ENCODE peak calls at places on chromosomes 2 and 18, in seven cellular contexts. D is PC-3, J is stomach, E is AG09309, P is tibial artery, X is heart left ventricle, Z is fibroblast of lung. G is an unnamed sample.

GRCh38 chr2:15158117-15158516 is 403.0 kb downstream of the NBAS start:
- DNase-seq in X (no peak), D (no peak), E (no peak), Z (no peak), P (no peak), J (no peak), G (no peak)

GRCh38 chr18:13374096-13374467 is 155.5 kb downstream of the LDLRAD4 start:
- DNase-seq in P (no peak), X (no peak), D (no peak), Z (no peak), J (no peak), E (no peak), G (no peak)

GRCh38 chr18:49560277-49561126 is 1.4 kb upstream of the LIPG start:
- DNase-seq in D (no peak), P (no peak), J (no peak), X (no peak), E (no peak), Z (no peak), G (no peak)

GRCh38 chr2:25310965-25311865 is 30.5 kb downstream of the DNMT3A start:
- DNase-seq in X (peak), E (no peak), J (peak), D (peak), P (no peak), Z (no peak), G (peak)

GRCh38 chr2:237060518-237061312 is 25.0 kb upstream of the COPS8 start:
- DNase-seq in D (peak), X (peak), P (peak), E (no peak), J (peak), Z (peak), G (peak)

GRCh38 chr2:239369631-239370161 is 31.1 kb downstream of the HDAC4 start:
- DNase-seq in P (no peak), J (no peak), E (no peak), Z (no peak), X (no peak), D (no peak), G (no peak)

GRCh38 chr2:43057026-43057741 is 169.2 kb downstream of the ZFP36L2 start:
- DNase-seq in E (no peak), X (no peak), J (peak), Z (no peak), P (peak), D (peak), G (peak)

GRCh38 chr18:27645929-27646328 is 460.8 kb upstream of the CHST9 start:
- DNase-seq in X (no peak), P (no peak), J (no peak), E (no peak), D (no peak), Z (no peak), G (no peak)

GRCh38 chr2:216688731-216689360 is 6.5 kb downstream of the IGFBP5 start:
- DNase-seq in D (no peak), X (peak), Z (no peak), P (peak), J (peak), E (no peak), G (no peak)

DNA sequence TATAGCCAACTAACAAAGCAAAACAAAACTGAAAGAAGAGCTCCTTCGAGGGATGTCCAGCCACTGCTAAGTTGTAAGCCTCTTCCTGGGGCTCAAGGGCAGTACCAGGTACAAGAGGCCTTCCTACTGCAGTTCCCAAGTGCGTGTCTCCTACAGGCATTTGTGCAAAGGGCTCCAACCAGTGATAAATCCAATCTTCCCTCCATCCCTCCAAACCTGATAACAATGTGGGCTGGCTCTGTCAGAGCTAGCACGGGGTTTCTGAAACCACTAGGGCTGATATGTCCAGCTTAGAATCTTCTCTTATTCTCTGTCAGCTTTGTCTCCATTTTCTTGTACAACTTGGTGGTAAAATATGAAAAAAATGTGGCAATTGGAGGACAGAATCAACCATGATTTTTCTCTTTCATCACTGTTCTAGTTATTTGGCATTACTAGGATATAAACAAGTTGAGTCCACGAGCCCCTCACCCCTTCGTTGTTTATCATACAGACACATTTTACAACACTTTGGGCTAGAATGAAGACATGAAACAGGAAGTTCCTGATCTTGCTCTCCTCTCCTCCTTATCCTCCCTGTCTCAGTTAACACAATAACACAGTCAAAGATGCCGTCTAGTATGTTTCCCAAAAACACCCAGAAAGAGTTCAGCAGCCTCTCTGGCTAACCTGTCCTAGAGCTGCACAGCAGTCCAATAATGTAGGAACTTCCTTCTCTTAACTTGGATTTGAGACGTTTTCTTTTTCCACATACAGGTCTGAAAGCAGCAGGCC is 35.4 kb upstream of the WIPF1 start:
- DNase-seq in X (no peak), D (no peak), E (no peak), Z (no peak), J (no peak), P (no peak), G (no peak)
- H3K4me3 ChIP-seq in X (peak), D (no peak), E (no peak), Z (peak), J (peak), P (no peak), G (no peak)

GRCh38 chr18:37394610-37394965 is 171.0 kb downstream of the CELF4 start:
- DNase-seq in J (no peak), E (no peak), Z (no peak), D (no peak), P (no peak), X (no peak), G (no peak)

GRCh38 chr18:37393221-37393828 is 172.3 kb downstream of the CELF4 start:
- DNase-seq in P (no peak), E (no peak), Z (no peak), X (no peak), D (no peak), J (no peak), G (no peak)

GRCh38 chr18:37393945-37394609 is 171.5 kb downstream of the CELF4 start:
- DNase-seq in E (peak), X (peak), D (no peak), P (peak), Z (peak), J (peak), G (peak)

GRCh38 chr18:37395631-37396030 is 170.0 kb downstream of the CELF4 start:
- DNase-seq in Z (no peak), D (no peak), P (no peak), J (no peak), X (no peak), E (no peak), G (no peak)

GRCh38 chr18:37395138-37395537 is 170.5 kb downstream of the CELF4 start:
- DNase-seq in Z (no peak), P (no peak), J (no peak), X (no peak), D (no peak), E (no peak), G (no peak)
- H3K4me3 ChIP-seq in Z (no peak), P (no peak), J (no peak), X (no peak), D (no peak), E (no peak), G (no peak)

DNA sequence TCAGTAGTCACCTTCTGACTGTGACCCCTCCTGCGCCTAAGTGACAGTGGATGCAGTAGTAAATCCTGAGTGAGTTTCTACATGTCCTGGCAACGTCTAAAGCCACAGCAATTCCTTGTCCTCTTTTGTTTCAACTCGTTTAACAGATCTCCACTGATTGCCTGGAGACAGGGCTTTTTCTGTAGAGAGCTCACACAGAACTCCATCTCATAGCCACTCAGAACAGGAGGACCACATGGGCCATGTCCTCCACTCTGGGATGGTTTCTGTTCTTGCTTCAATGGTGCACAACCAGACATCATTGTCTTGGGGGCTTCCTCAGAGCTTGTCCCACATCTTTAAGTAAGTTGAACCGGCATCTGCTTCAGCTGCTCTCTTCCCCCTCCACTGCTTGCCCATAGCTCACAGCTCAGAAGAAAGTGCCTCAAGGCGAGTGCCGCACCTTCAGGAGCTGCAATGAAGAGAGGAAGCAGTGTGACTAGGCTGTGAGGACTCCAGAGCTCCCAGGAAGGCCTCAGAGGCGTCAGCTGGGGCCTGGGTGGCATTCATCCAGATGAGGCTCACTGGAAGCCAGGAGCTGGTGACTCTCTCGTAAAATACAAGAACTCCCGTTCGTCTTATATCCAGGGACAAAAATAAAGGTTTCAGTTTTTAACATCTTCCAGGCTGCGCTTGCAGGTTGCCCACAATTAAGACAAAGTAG is 37.4 kb downstream of the ST3GAL5 start:
- DNase-seq in E (no peak), P (no peak), D (peak), J (no peak), Z (no peak), X (no peak), G (no peak)
- H3K4me3 ChIP-seq in E (no peak), P (no peak), D (no peak), J (no peak), Z (no peak), X (peak), G (no peak)

GRCh38 chr2:241317391-241317790 is 1.7 kb downstream of the SEPTIN2 start:
- DNase-seq in P (no peak), E (no peak), Z (no peak), D (no peak), J (no peak), X (no peak), G (no peak)
- H3K4me3 ChIP-seq in P (peak), E (peak), Z (peak), D (peak), J (peak), X (peak), G (peak)

GRCh38 chr18:9055185-9055584 is 47.3 kb upstream of the NDUFV2 start:
- DNase-seq in P (no peak), Z (peak), D (peak), E (peak), X (no peak), J (no peak), G (no peak)

GRCh38 chr18:9053814-9054213 is 48.7 kb upstream of the NDUFV2 start:
- DNase-seq in D (no peak), Z (no peak), X (no peak), P (no peak), J (no peak), E (no peak), G (no peak)

GRCh38 chr18:9048808-9049494 is 53.5 kb upstream of the NDUFV2 start:
- DNase-seq in Z (no peak), E (no peak), P (no peak), D (peak), X (no peak), J (no peak), G (no peak)

GRCh38 chr18:9047715-9048114 is 54.8 kb upstream of the NDUFV2 start:
- DNase-seq in P (no peak), J (no peak), Z (no peak), E (no peak), D (no peak), X (no peak), G (no peak)

DNA sequence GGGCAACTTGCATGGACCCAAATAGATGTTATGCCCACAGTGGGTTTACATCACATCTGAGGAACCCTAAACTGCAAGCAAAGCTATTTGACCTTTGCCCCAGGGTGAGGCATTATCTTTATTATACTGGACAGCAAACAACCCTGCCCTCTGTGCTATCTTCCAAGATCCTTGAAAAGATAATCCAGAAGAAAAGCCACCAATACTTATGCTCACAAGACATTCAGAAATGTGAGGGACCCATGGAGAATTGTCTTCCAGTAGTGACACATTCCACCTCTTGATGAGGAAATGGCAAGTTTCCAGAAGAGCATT is 53.0 kb upstream of the NDUFV2 start:
- DNase-seq in P (no peak), Z (no peak), X (no peak), J (no peak), E (no peak), D (no peak), G (no peak)
- H3K4me3 ChIP-seq in P (no peak), Z (no peak), X (no peak), J (no peak), E (no peak), D (no peak), G (no peak)

G was measured in MG63.